ENCODE peak calls at places on chromosomes 6 and 20, in six cellular contexts. W, C, A, K, U and O are unnamed samples. For H3K4me1, the result is how much of the 10 kb centered on the place peaks cover.

GRCh38 chr20:20237093-20237959 is 130.6 kb upstream of the INSM1 start:
- DNase-seq in C (peak), U (peak), K (peak), A (peak), W (no peak), O (peak)

GRCh38 chr6:20173833-20174796 is 38.2 kb downstream of the MBOAT1 start:
- DNase-seq in C (no peak), W (no peak), U (no peak), A (no peak), K (no peak), O (no peak)

GRCh38 chr6:27871919-27872633 is 40.1 kb downstream of the OR2B2 start:
- DNase-seq in K (peak), U (peak), W (peak), C (no peak), A (peak), O (peak)

GRCh38 chr6:87274660-87275273 is 47.6 kb upstream of the SMIM8 start:
- DNase-seq in W (no peak), C (no peak), K (no peak), U (peak), A (no peak), O (no peak)

GRCh38 chr6:26056583-26057350 is 30.5 kb upstream of the HFE start:
- DNase-seq in C (no peak), W (no peak), A (peak), K (peak), U (peak), O (no peak)

GRCh38 chr20:56249244-56249955 is 868 bp downstream of the MC3R start:
- DNase-seq in C (peak), U (peak), K (peak), A (no peak), W (no peak), O (no peak)

GRCh38 chr6:54621285-54621684 is 225.3 kb upstream of the FAM83B start:
- DNase-seq in A (no peak), U (peak), K (no peak), C (peak), W (no peak), O (no peak)

GRCh38 chr6:145883263-145883662 is 68.7 kb upstream of the FBXO30 start:
- DNase-seq in K (no peak), C (no peak), W (no peak), A (no peak), U (no peak), O (no peak)

GRCh38 chr6:41523957-41524633 is 22.1 kb upstream of the FOXP4 start:
- DNase-seq in U (no peak), C (no peak), K (no peak), W (no peak), A (no peak), O (no peak)

GRCh38 chr6:35453236-35453635 is 1.1 kb downstream of the FANCE start:
- DNase-seq in U (no peak), W (no peak), C (no peak), K (no peak), A (no peak), O (no peak)
- H3K4me3 ChIP-seq in U (peak), W (no peak), C (peak), K (no peak), A (no peak), O (peak)

GRCh38 chr6:126797981-126798380 is 320.5 kb upstream of the RSPO3 start:
- DNase-seq in C (no peak), U (peak), K (no peak), A (no peak), W (no peak), O (no peak)
- H3K4me1 ChIP-seq in C (under half), U (under half), K (under half), A (under half), W (under half), O (under half)

DNA sequence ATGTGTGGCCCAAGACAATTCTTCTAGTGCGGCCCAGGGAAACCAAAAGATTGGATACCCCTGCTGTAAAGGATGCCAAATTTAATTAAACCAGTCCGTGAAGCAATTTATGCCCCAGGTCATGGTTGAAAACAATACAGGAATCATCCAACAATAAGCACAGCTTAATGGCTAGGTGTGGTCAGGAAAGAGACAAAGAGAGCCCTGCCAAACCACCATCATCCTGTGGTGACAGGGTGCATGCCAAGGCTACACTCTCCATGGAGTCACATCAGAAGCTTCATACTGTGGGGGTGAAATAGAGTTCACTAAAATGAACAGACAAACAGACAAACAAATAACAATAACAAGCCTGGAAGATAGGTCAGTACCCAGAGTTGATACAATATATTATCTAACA is 62.7 kb downstream of the DZANK1 start:
- DNase-seq in U (peak), W (no peak), K (no peak), C (no peak), A (no peak), O (no peak)
- H3K27ac ChIP-seq in U (no peak), W (no peak), K (no peak), C (no peak), A (no peak), O (no peak)

GRCh38 chr6:55866110-55866509 is 9.3 kb downstream of the BMP5 start:
- DNase-seq in C (no peak), A (no peak), U (no peak), K (peak), W (no peak), O (no peak)
- H3K4me3 ChIP-seq in C (no peak), A (no peak), U (no peak), K (no peak), W (no peak), O (no peak)